ENCODE peak calls at places on chromosomes 1 and 21, in six cellular contexts. One of them, this sample, is unnamed. For H3K4me1 and H3K27me3, the result is how much of the 10 kb centered on the place peaks cover.

GRCh38 chr1:30697977-30698376 is 25.4 kb downstream of the MATN1 start:
- DNase-seq in CD8-positive, alpha-beta memory T cell: no peak
- DNase-seq in IMR-90: peak
- DNase-seq in CD4-positive, CD25-positive, alpha-beta regulatory T cell: no peak
- DNase-seq in H9: no peak
- DNase-seq in GM23338: no peak
- DNase-seq in this sample: no peak

GRCh38 chr1:168301664-168302320 is 21.1 kb downstream of the TBX19 start:
- DNase-seq in CD8-positive, alpha-beta memory T cell: no peak
- DNase-seq in IMR-90: peak
- DNase-seq in CD4-positive, CD25-positive, alpha-beta regulatory T cell: no peak
- DNase-seq in H9: no peak
- DNase-seq in GM23338: no peak
- DNase-seq in this sample: no peak

GRCh38 chr1:7116001-7116400 is 330.7 kb downstream of the CAMTA1 start:
- DNase-seq in CD8-positive, alpha-beta memory T cell: no peak
- DNase-seq in IMR-90: no peak
- DNase-seq in CD4-positive, CD25-positive, alpha-beta regulatory T cell: no peak
- DNase-seq in H9: no peak
- DNase-seq in GM23338: no peak
- DNase-seq in this sample: no peak

GRCh38 chr21:34722684-34723300 is 54.0 kb downstream of the CLIC6 start:
- DNase-seq in CD8-positive, alpha-beta memory T cell: no peak
- DNase-seq in IMR-90: no peak
- DNase-seq in CD4-positive, CD25-positive, alpha-beta regulatory T cell: peak
- DNase-seq in H9: peak
- DNase-seq in GM23338: peak
- DNase-seq in this sample: no peak

GRCh38 chr1:112409416-112409815 is 13.4 kb downstream of the CTTNBP2NL start:
- DNase-seq in CD8-positive, alpha-beta memory T cell: no peak
- DNase-seq in IMR-90: no peak
- DNase-seq in CD4-positive, CD25-positive, alpha-beta regulatory T cell: no peak
- DNase-seq in H9: no peak
- DNase-seq in GM23338: no peak
- DNase-seq in this sample: no peak

GRCh38 chr1:59738591-59739015 is 76.1 kb upstream of the HOOK1 start:
- DNase-seq in CD8-positive, alpha-beta memory T cell: no peak
- DNase-seq in IMR-90: peak
- DNase-seq in CD4-positive, CD25-positive, alpha-beta regulatory T cell: no peak
- DNase-seq in H9: no peak
- DNase-seq in GM23338: no peak
- DNase-seq in this sample: no peak

GRCh38 chr1:150221552-150221951 is 14.4 kb downstream of the ANP32E start:
- DNase-seq in CD8-positive, alpha-beta memory T cell: no peak
- DNase-seq in IMR-90: peak
- DNase-seq in CD4-positive, CD25-positive, alpha-beta regulatory T cell: peak
- DNase-seq in H9: no peak
- DNase-seq in GM23338: peak
- DNase-seq in this sample: no peak

GRCh38 chr1:31413405-31414005 is 492 bp downstream of the SERINC2 start:
- DNase-seq in CD8-positive, alpha-beta memory T cell: no peak
- DNase-seq in IMR-90: no peak
- DNase-seq in CD4-positive, CD25-positive, alpha-beta regulatory T cell: no peak
- DNase-seq in H9: no peak
- DNase-seq in GM23338: peak
- DNase-seq in this sample: peak

GRCh38 chr1:154334647-154335350 is 9.5 kb downstream of the ATP8B2 start:
- DNase-seq in CD8-positive, alpha-beta memory T cell: peak
- DNase-seq in IMR-90: peak
- DNase-seq in CD4-positive, CD25-positive, alpha-beta regulatory T cell: peak
- DNase-seq in H9: peak
- DNase-seq in GM23338: peak
- DNase-seq in this sample: peak

GRCh38 chr1:4160181-4160580 is 260.1 kb upstream of the C1orf174 start:
- DNase-seq in CD8-positive, alpha-beta memory T cell: no peak
- DNase-seq in IMR-90: no peak
- DNase-seq in CD4-positive, CD25-positive, alpha-beta regulatory T cell: no peak
- DNase-seq in H9: peak
- DNase-seq in GM23338: no peak
- DNase-seq in this sample: no peak

DNA sequence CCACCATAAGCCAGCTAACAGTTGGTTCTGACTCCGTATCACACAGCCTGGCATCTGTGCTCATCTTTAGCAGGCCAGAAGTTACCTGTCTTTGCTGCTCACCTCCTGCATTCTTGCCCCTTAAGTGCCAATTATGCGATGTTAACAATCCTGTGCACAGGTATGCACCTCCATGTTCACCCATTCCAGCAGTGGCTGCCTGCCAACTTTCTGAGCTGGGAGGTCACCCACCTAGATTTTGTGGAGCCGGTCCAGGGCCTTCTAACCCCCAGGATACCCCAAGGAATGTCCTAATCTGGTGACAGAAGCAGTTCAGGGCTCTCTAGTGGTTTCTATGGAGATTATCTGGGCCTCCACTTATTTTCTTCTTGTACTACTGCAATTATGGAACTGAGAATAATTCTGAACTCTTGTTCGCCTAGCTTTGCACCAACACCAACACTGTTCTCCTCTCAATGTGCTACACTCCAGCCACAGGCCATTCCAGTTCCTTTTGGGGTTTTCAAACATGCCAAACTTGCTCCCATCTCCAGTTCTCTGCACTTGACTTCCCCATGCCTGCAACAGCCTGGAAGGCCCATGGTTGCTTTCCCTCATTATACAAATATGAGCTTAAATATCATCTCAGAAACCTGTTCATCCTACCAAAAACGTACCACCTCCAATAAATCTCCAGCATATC is 9.0 kb downstream of the BCAR3 start:
- DNase-seq in CD8-positive, alpha-beta memory T cell: no peak
- DNase-seq in IMR-90: no peak
- DNase-seq in CD4-positive, CD25-positive, alpha-beta regulatory T cell: no peak
- DNase-seq in H9: no peak
- DNase-seq in GM23338: no peak
- DNase-seq in this sample: no peak
- H3K4me1 ChIP-seq in CD8-positive, alpha-beta memory T cell: under half
- H3K4me1 ChIP-seq in IMR-90: half or more
- H3K4me1 ChIP-seq in CD4-positive, CD25-positive, alpha-beta regulatory T cell: under half
- H3K4me1 ChIP-seq in H9: under half
- H3K4me1 ChIP-seq in GM23338: under half
- H3K4me1 ChIP-seq in this sample: half or more

GRCh38 chr1:24932725-24933294 is 2.7 kb upstream of the RUNX3 start:
- DNase-seq in CD8-positive, alpha-beta memory T cell: no peak
- DNase-seq in IMR-90: no peak
- DNase-seq in CD4-positive, CD25-positive, alpha-beta regulatory T cell: no peak
- DNase-seq in H9: no peak
- DNase-seq in GM23338: no peak
- DNase-seq in this sample: no peak

GRCh38 chr1:24934300-24935195 is 4.5 kb upstream of the RUNX3 start:
- DNase-seq in CD8-positive, alpha-beta memory T cell: no peak
- DNase-seq in IMR-90: no peak
- DNase-seq in CD4-positive, CD25-positive, alpha-beta regulatory T cell: no peak
- DNase-seq in H9: no peak
- DNase-seq in GM23338: peak
- DNase-seq in this sample: no peak

GRCh38 chr1:24932284-24932683 is 2.2 kb upstream of the RUNX3 start:
- DNase-seq in CD8-positive, alpha-beta memory T cell: peak
- DNase-seq in IMR-90: no peak
- DNase-seq in CD4-positive, CD25-positive, alpha-beta regulatory T cell: peak
- DNase-seq in H9: peak
- DNase-seq in GM23338: peak
- DNase-seq in this sample: no peak

GRCh38 chr1:24935196-24935526 is 5.1 kb upstream of the RUNX3 start:
- DNase-seq in CD8-positive, alpha-beta memory T cell: no peak
- DNase-seq in IMR-90: no peak
- DNase-seq in CD4-positive, CD25-positive, alpha-beta regulatory T cell: no peak
- DNase-seq in H9: no peak
- DNase-seq in GM23338: no peak
- DNase-seq in this sample: no peak

GRCh38 chr1:24933468-24933867 is 3.4 kb upstream of the RUNX3 start:
- DNase-seq in CD8-positive, alpha-beta memory T cell: no peak
- DNase-seq in IMR-90: no peak
- DNase-seq in CD4-positive, CD25-positive, alpha-beta regulatory T cell: no peak
- DNase-seq in H9: no peak
- DNase-seq in GM23338: peak
- DNase-seq in this sample: no peak
- H3K27me3 ChIP-seq in CD8-positive, alpha-beta memory T cell: under half
- H3K27me3 ChIP-seq in IMR-90: half or more
- H3K27me3 ChIP-seq in CD4-positive, CD25-positive, alpha-beta regulatory T cell: under half
- H3K27me3 ChIP-seq in H9: under half
- H3K27me3 ChIP-seq in GM23338: half or more
- H3K27me3 ChIP-seq in this sample: under half

GRCh38 chr1:97929874-97930465 is 9.1 kb upstream of the DPYD start:
- DNase-seq in CD8-positive, alpha-beta memory T cell: no peak
- DNase-seq in IMR-90: no peak
- DNase-seq in CD4-positive, CD25-positive, alpha-beta regulatory T cell: no peak
- DNase-seq in H9: no peak
- DNase-seq in GM23338: no peak
- DNase-seq in this sample: no peak

GRCh38 chr1:97930472-97930871 is 9.6 kb upstream of the DPYD start:
- DNase-seq in CD8-positive, alpha-beta memory T cell: no peak
- DNase-seq in IMR-90: no peak
- DNase-seq in CD4-positive, CD25-positive, alpha-beta regulatory T cell: no peak
- DNase-seq in H9: no peak
- DNase-seq in GM23338: no peak
- DNase-seq in this sample: no peak

GRCh38 chr1:97925161-97925560 is 4.3 kb upstream of the DPYD start:
- DNase-seq in CD8-positive, alpha-beta memory T cell: no peak
- DNase-seq in IMR-90: no peak
- DNase-seq in CD4-positive, CD25-positive, alpha-beta regulatory T cell: no peak
- DNase-seq in H9: no peak
- DNase-seq in GM23338: peak
- DNase-seq in this sample: no peak

GRCh38 chr1:97920832-97921571 is at the start of gene DPYD:
- DNase-seq in CD8-positive, alpha-beta memory T cell: peak
- DNase-seq in IMR-90: peak
- DNase-seq in CD4-positive, CD25-positive, alpha-beta regulatory T cell: peak
- DNase-seq in H9: peak
- DNase-seq in GM23338: peak
- DNase-seq in this sample: peak

DNA sequence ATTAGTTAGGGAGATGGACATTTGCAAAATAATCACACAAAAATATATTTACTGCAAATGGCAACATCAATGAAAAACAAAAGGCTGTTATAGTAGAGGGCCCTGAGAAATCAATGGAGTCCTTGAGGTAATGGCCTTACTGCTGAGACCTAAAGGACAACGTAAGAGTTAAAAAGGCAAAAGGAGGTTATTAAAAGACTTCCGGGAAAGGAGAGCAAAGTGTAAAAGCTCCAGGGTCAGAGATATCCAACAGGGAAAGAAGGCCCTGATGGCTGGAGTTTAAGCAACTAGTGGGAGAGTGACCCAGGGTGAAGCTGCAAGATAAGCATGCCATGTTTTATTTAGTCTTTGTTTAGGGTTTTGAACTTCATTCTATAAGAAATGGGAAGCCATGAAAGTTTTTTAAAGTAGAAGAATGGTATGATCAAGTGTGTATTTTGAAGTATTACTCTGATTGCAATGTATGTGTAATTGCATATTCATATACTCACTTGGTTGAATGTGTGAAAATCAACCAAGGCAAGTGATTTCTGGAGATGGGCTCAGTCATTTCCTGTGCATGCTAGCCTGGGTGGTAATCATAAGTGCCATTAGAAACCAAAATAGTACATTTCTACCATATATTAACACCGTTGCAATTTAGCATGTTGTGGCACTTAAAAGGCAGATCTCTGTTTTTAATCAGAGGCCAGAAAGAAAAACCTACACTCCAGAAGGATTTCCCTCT is 5.3 kb upstream of the DPYD start:
- DNase-seq in CD8-positive, alpha-beta memory T cell: no peak
- DNase-seq in IMR-90: no peak
- DNase-seq in CD4-positive, CD25-positive, alpha-beta regulatory T cell: no peak
- DNase-seq in H9: no peak
- DNase-seq in GM23338: no peak
- DNase-seq in this sample: no peak
- H3K27ac ChIP-seq in CD8-positive, alpha-beta memory T cell: no peak
- H3K27ac ChIP-seq in IMR-90: no peak
- H3K27ac ChIP-seq in CD4-positive, CD25-positive, alpha-beta regulatory T cell: no peak
- H3K27ac ChIP-seq in H9: no peak
- H3K27ac ChIP-seq in GM23338: no peak
- H3K27ac ChIP-seq in this sample: no peak

GRCh38 chr1:110338200-110339039 is 757 bp upstream of the RBM15 start:
- DNase-seq in CD8-positive, alpha-beta memory T cell: peak
- DNase-seq in IMR-90: no peak
- DNase-seq in CD4-positive, CD25-positive, alpha-beta regulatory T cell: peak
- DNase-seq in H9: no peak
- DNase-seq in GM23338: peak
- DNase-seq in this sample: peak
- H3K4me1 ChIP-seq in CD8-positive, alpha-beta memory T cell: under half
- H3K4me1 ChIP-seq in IMR-90: under half
- H3K4me1 ChIP-seq in CD4-positive, CD25-positive, alpha-beta regulatory T cell: under half
- H3K4me1 ChIP-seq in H9: under half
- H3K4me1 ChIP-seq in GM23338: under half
- H3K4me1 ChIP-seq in this sample: under half